ENCODE peak calls at places on chromosomes 16 and 17, in nine cellular contexts. One of them, this sample, is unnamed.

GRCh38 chr16:23435500-23435899 is 17.5 kb downstream of the COG7 start:
- DNase-seq in skeletal muscle cell: peak; percentile 10
- DNase-seq in right atrium auricular region: no peak
- DNase-seq in tibial artery: no peak
- DNase-seq in hippocampal formation: peak; percentile 14
- DNase-seq in EL: peak; percentile 60
- DNase-seq in T-helper 9 cell: peak; percentile 56
- DNase-seq in epithelial cell of esophagus: peak; percentile 62
- DNase-seq in non-pigmented ciliary epithelial cell: no peak
- DNase-seq in this sample: peak; percentile 27

GRCh38 chr16:19132898-19133297 is 19.1 kb downstream of the ITPRIPL2 start:
- DNase-seq in skeletal muscle cell: no peak
- DNase-seq in right atrium auricular region: no peak
- DNase-seq in tibial artery: no peak
- DNase-seq in hippocampal formation: no peak
- DNase-seq in EL: no peak
- DNase-seq in T-helper 9 cell: no peak
- DNase-seq in epithelial cell of esophagus: no peak
- DNase-seq in non-pigmented ciliary epithelial cell: no peak
- DNase-seq in this sample: no peak

GRCh38 chr17:41863074-41863843 is 2.0 kb downstream of the KLHL11 start:
- DNase-seq in skeletal muscle cell: no peak
- DNase-seq in right atrium auricular region: no peak
- DNase-seq in tibial artery: no peak
- DNase-seq in hippocampal formation: no peak
- DNase-seq in EL: no peak
- DNase-seq in T-helper 9 cell: peak; percentile 6
- DNase-seq in epithelial cell of esophagus: no peak
- DNase-seq in non-pigmented ciliary epithelial cell: no peak
- DNase-seq in this sample: no peak

GRCh38 chr16:77662241-77662640 is 60.1 kb upstream of the NUDT7 start:
- DNase-seq in skeletal muscle cell: no peak
- DNase-seq in right atrium auricular region: no peak
- DNase-seq in tibial artery: no peak
- DNase-seq in hippocampal formation: no peak
- DNase-seq in EL: no peak
- DNase-seq in T-helper 9 cell: no peak
- DNase-seq in epithelial cell of esophagus: no peak
- DNase-seq in non-pigmented ciliary epithelial cell: no peak
- DNase-seq in this sample: no peak

GRCh38 chr17:74478369-74479100 is 12.1 kb downstream of the CD300A start:
- DNase-seq in skeletal muscle cell: no peak
- DNase-seq in right atrium auricular region: no peak
- DNase-seq in tibial artery: no peak
- DNase-seq in hippocampal formation: peak; percentile 11
- DNase-seq in EL: no peak
- DNase-seq in T-helper 9 cell: no peak
- DNase-seq in epithelial cell of esophagus: no peak
- DNase-seq in non-pigmented ciliary epithelial cell: no peak
- DNase-seq in this sample: peak; percentile 20

GRCh38 chr16:13234999-13235398 is 333.6 kb downstream of the SHISA9 start:
- DNase-seq in skeletal muscle cell: no peak
- DNase-seq in right atrium auricular region: no peak
- DNase-seq in tibial artery: no peak
- DNase-seq in hippocampal formation: no peak
- DNase-seq in EL: no peak
- DNase-seq in T-helper 9 cell: no peak
- DNase-seq in epithelial cell of esophagus: no peak
- DNase-seq in non-pigmented ciliary epithelial cell: no peak
- DNase-seq in this sample: no peak

GRCh38 chr16:83579431-83579830 is 228.3 kb upstream of the HSBP1 start:
- DNase-seq in skeletal muscle cell: no peak
- DNase-seq in right atrium auricular region: no peak
- DNase-seq in tibial artery: no peak
- DNase-seq in hippocampal formation: no peak
- DNase-seq in EL: no peak
- DNase-seq in T-helper 9 cell: no peak
- DNase-seq in epithelial cell of esophagus: no peak
- DNase-seq in non-pigmented ciliary epithelial cell: no peak
- DNase-seq in this sample: no peak

GRCh38 chr17:78044280-78044835 is 84.2 kb downstream of the TMC6 start:
- DNase-seq in skeletal muscle cell: no peak
- DNase-seq in right atrium auricular region: no peak
- DNase-seq in tibial artery: no peak
- DNase-seq in hippocampal formation: no peak
- DNase-seq in EL: no peak
- DNase-seq in T-helper 9 cell: no peak
- DNase-seq in epithelial cell of esophagus: peak; percentile 29
- DNase-seq in non-pigmented ciliary epithelial cell: no peak
- DNase-seq in this sample: no peak

GRCh38 chr16:593406-593805 is 3.5 kb downstream of the RAB40C start:
- DNase-seq in skeletal muscle cell: no peak
- DNase-seq in right atrium auricular region: no peak
- DNase-seq in tibial artery: no peak
- DNase-seq in hippocampal formation: no peak
- DNase-seq in EL: no peak
- DNase-seq in T-helper 9 cell: no peak
- DNase-seq in epithelial cell of esophagus: peak; percentile 94
- DNase-seq in non-pigmented ciliary epithelial cell: no peak
- DNase-seq in this sample: no peak

GRCh38 chr17:73272906-73273218 is 11.2 kb upstream of the CPSF4L start:
- DNase-seq in skeletal muscle cell: no peak
- DNase-seq in right atrium auricular region: no peak
- DNase-seq in tibial artery: no peak
- DNase-seq in hippocampal formation: peak; percentile 25
- DNase-seq in EL: no peak
- DNase-seq in T-helper 9 cell: no peak
- DNase-seq in epithelial cell of esophagus: no peak
- DNase-seq in non-pigmented ciliary epithelial cell: no peak
- DNase-seq in this sample: no peak

GRCh38 chr16:87288753-87289362 is 28.3 kb downstream of the C16orf95 start:
- DNase-seq in skeletal muscle cell: peak; percentile 60
- DNase-seq in right atrium auricular region: no peak
- DNase-seq in tibial artery: no peak
- DNase-seq in hippocampal formation: no peak
- DNase-seq in EL: peak; percentile 57
- DNase-seq in T-helper 9 cell: no peak
- DNase-seq in epithelial cell of esophagus: no peak
- DNase-seq in non-pigmented ciliary epithelial cell: no peak
- DNase-seq in this sample: no peak

GRCh38 chr16:49464877-49465504 is 91.4 kb downstream of the C16orf78 start:
- DNase-seq in skeletal muscle cell: no peak
- DNase-seq in right atrium auricular region: peak; percentile 40
- DNase-seq in tibial artery: peak; percentile 47
- DNase-seq in hippocampal formation: no peak
- DNase-seq in EL: no peak
- DNase-seq in T-helper 9 cell: no peak
- DNase-seq in epithelial cell of esophagus: no peak
- DNase-seq in non-pigmented ciliary epithelial cell: no peak
- DNase-seq in this sample: no peak

GRCh38 chr16:51164167-51164566 is 13.1 kb upstream of the SALL1 start:
- DNase-seq in skeletal muscle cell: peak; percentile 49
- DNase-seq in right atrium auricular region: no peak
- DNase-seq in tibial artery: no peak
- DNase-seq in hippocampal formation: no peak
- DNase-seq in EL: peak; percentile 65
- DNase-seq in T-helper 9 cell: no peak
- DNase-seq in epithelial cell of esophagus: no peak
- DNase-seq in non-pigmented ciliary epithelial cell: no peak
- DNase-seq in this sample: no peak

GRCh38 chr17:37816951-37817350 is 72.1 kb upstream of the HNF1B start:
- DNase-seq in skeletal muscle cell: no peak
- DNase-seq in right atrium auricular region: no peak
- DNase-seq in tibial artery: no peak
- DNase-seq in hippocampal formation: no peak
- DNase-seq in EL: peak; percentile 23
- DNase-seq in T-helper 9 cell: no peak
- DNase-seq in epithelial cell of esophagus: no peak
- DNase-seq in non-pigmented ciliary epithelial cell: no peak
- DNase-seq in this sample: no peak

GRCh38 chr16:58499615-58500328 is at the start of gene NDRG4:
- DNase-seq in skeletal muscle cell: peak; percentile 77
- DNase-seq in right atrium auricular region: no peak
- DNase-seq in tibial artery: peak; percentile 64
- DNase-seq in hippocampal formation: peak; percentile 86
- DNase-seq in EL: peak; percentile 91
- DNase-seq in T-helper 9 cell: no peak
- DNase-seq in epithelial cell of esophagus: peak; percentile 88
- DNase-seq in non-pigmented ciliary epithelial cell: peak; percentile 55
- DNase-seq in this sample: peak; percentile 34

GRCh38 chr17:6423931-6424330 is 11.0 kb downstream of the AIPL1 start:
- DNase-seq in skeletal muscle cell: no peak
- DNase-seq in right atrium auricular region: no peak
- DNase-seq in tibial artery: no peak
- DNase-seq in hippocampal formation: no peak
- DNase-seq in EL: no peak
- DNase-seq in T-helper 9 cell: no peak
- DNase-seq in epithelial cell of esophagus: no peak
- DNase-seq in non-pigmented ciliary epithelial cell: no peak
- DNase-seq in this sample: no peak

GRCh38 chr16:85285681-85286065 is 173.4 kb upstream of the CIBAR2 start:
- DNase-seq in skeletal muscle cell: no peak
- DNase-seq in right atrium auricular region: no peak
- DNase-seq in tibial artery: no peak
- DNase-seq in hippocampal formation: no peak
- DNase-seq in EL: no peak
- DNase-seq in T-helper 9 cell: no peak
- DNase-seq in epithelial cell of esophagus: no peak
- DNase-seq in non-pigmented ciliary epithelial cell: no peak
- DNase-seq in this sample: no peak

GRCh38 chr16:6558133-6558532 is 774.5 kb upstream of the RBFOX1 start:
- DNase-seq in skeletal muscle cell: no peak
- DNase-seq in right atrium auricular region: no peak
- DNase-seq in tibial artery: no peak
- DNase-seq in hippocampal formation: no peak
- DNase-seq in EL: no peak
- DNase-seq in T-helper 9 cell: no peak
- DNase-seq in epithelial cell of esophagus: no peak
- DNase-seq in non-pigmented ciliary epithelial cell: no peak
- DNase-seq in this sample: no peak